ENCODE peak calls at places on chromosomes 16 and 17, in five cellular contexts. C, L, W, X and I are unnamed samples.

GRCh38 chr16:18842565-18842964 is 41.2 kb upstream of the ARL6IP1 start:
- DNase-seq in W (no peak), X (no peak), L (no peak), C (no peak), I (no peak)

GRCh38 chr16:49487746-49488145 is 114.1 kb downstream of the C16orf78 start:
- DNase-seq in C (no peak), X (no peak), W (no peak), L (no peak), I (no peak)

GRCh38 chr17:19677736-19678379 is 29.3 kb downstream of the ALDH3A2 start:
- DNase-seq in L (no peak), X (peak), C (no peak), W (no peak), I (no peak)

GRCh38 chr17:79388556-79389295 is 222.1 kb downstream of the RBFOX3 start:
- DNase-seq in X (peak), W (peak), C (peak), L (peak), I (peak)

GRCh38 chr17:19800571-19800970 is 52.5 kb upstream of the ALDH3A1 start:
- DNase-seq in X (peak), W (no peak), L (no peak), C (no peak), I (no peak)

GRCh38 chr17:70558821-70559220 is 389.5 kb downstream of the KCNJ2 start:
- DNase-seq in L (peak), X (no peak), C (no peak), W (no peak), I (peak)

GRCh38 chr17:8155341-8156173 is 3.4 kb upstream of the PER1 start:
- DNase-seq in C (no peak), X (peak), L (no peak), W (peak), I (no peak)

GRCh38 chr17:8405499-8406016 is 7.9 kb upstream of the RNF222 start:
- DNase-seq in L (no peak), X (no peak), W (no peak), C (no peak), I (no peak)

GRCh38 chr17:27446569-27447301 is 9.5 kb upstream of the KSR1 start:
- DNase-seq in C (no peak), W (no peak), L (peak), X (no peak), I (peak)

GRCh38 chr16:719815-720506 is 985 bp upstream of the ANTKMT start:
- DNase-seq in C (no peak), W (no peak), L (no peak), X (no peak), I (peak)

GRCh38 chr16:31265329-31266245 is 5.8 kb downstream of the ITGAM start:
- DNase-seq in W (no peak), X (peak), L (peak), C (no peak), I (peak)

GRCh38 chr16:84453061-84453752 is 51.3 kb downstream of the MEAK7 start:
- DNase-seq in L (no peak), C (no peak), W (no peak), X (no peak), I (no peak)

GRCh38 chr17:57946798-57947358 is 8.3 kb downstream of the CUEDC1 start:
- DNase-seq in W (no peak), L (peak), X (no peak), C (no peak), I (peak)

GRCh38 chr17:29145289-29146058 is 34.7 kb downstream of the MYO18A start:
- DNase-seq in W (peak), L (peak), C (no peak), X (peak), I (peak)

GRCh38 chr16:14629612-14629918 is 495 bp downstream of the PARN start:
- DNase-seq in C (no peak), L (no peak), W (no peak), X (peak), I (no peak)

GRCh38 chr17:66897141-66897540 is 62.2 kb downstream of the CACNG5 start:
- DNase-seq in W (no peak), L (no peak), X (no peak), C (no peak), I (no peak)

GRCh38 chr17:66903781-66904180 is 60.7 kb upstream of the CACNG4 start:
- DNase-seq in C (no peak), X (no peak), W (no peak), L (no peak), I (no peak)

GRCh38 chr17:66904760-66905637 is 59.5 kb upstream of the CACNG4 start:
- DNase-seq in W (no peak), X (no peak), C (no peak), L (peak), I (peak)

GRCh38 chr17:66898536-66898935 is 63.6 kb downstream of the CACNG5 start:
- DNase-seq in W (no peak), C (no peak), X (no peak), L (no peak), I (no peak)

GRCh38 chr17:66900126-66901010 is 64.1 kb upstream of the CACNG4 start:
- DNase-seq in L (peak), C (peak), X (no peak), W (no peak), I (peak)
- TF ChIP-seq CTCF in L (peak), C (peak), X (no peak), W (peak), I (peak)

GRCh38 chr16:27154573-27155521 is 48.5 kb upstream of the KDM8 start:
- DNase-seq in C (peak), W (peak), X (peak), L (peak), I (peak)
- TF ChIP-seq EZH2 in C (no peak), W (no peak), X (no peak), L (no peak), I (no peak)

GRCh38 chr17:34519286-34519685 is 60.1 kb upstream of the TMEM132E start:
- DNase-seq in X (peak), L (no peak), W (peak), C (no peak), I (no peak)
- TF ChIP-seq CTCF in X (peak), L (peak), W (peak), C (peak), I (peak)

DNA sequence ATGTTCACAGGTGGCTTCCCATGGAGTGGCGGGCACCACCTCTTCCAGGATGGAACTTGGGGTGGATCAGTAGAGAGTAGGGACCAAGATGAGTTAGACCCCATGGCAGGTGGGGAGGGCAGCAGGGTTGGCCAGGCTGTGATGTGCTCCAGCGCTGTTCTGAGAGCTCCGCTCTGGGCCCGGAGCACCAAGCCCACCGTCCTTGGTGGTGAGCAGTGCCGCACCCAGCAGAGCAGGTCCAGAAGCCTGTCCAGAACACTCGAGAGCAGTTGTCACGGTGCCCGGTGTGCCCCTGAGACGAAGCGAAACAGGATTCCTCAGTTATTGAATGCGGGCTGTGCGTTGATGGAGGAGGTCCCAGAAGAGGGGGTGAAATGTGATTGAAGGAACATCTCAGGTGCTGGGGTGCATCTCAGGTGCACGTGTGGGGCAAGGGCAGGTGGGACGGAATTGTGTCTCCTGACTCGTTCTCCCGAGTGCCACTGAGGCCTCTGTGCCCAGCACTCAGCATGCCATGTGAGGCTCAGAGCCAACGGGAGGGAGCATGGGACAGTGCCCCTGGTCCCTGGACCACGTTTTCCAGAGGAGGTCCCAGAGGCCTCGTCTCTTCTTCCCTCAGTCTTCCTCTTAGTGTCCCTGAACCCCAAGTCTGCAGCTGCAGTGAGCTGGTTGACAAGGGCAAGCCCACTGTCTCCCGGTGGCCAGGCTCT is 39.5 kb downstream of the COX4I1 start:
- DNase-seq in L (no peak), W (no peak), X (no peak), C (no peak), I (no peak)
- TF ChIP-seq EZH2 in L (no peak), W (no peak), X (no peak), C (no peak), I (no peak)

GRCh38 chr17:72079700-72080099 is 41.1 kb upstream of the SOX9 start:
- DNase-seq in C (no peak), X (no peak), L (no peak), W (no peak), I (peak)

GRCh38 chr17:72076678-72077030 is 44.2 kb upstream of the SOX9 start:
- DNase-seq in X (no peak), L (no peak), C (no peak), W (no peak), I (no peak)

GRCh38 chr17:72075995-72076677 is 44.7 kb upstream of the SOX9 start:
- DNase-seq in W (peak), L (no peak), C (no peak), X (no peak), I (no peak)

DNA sequence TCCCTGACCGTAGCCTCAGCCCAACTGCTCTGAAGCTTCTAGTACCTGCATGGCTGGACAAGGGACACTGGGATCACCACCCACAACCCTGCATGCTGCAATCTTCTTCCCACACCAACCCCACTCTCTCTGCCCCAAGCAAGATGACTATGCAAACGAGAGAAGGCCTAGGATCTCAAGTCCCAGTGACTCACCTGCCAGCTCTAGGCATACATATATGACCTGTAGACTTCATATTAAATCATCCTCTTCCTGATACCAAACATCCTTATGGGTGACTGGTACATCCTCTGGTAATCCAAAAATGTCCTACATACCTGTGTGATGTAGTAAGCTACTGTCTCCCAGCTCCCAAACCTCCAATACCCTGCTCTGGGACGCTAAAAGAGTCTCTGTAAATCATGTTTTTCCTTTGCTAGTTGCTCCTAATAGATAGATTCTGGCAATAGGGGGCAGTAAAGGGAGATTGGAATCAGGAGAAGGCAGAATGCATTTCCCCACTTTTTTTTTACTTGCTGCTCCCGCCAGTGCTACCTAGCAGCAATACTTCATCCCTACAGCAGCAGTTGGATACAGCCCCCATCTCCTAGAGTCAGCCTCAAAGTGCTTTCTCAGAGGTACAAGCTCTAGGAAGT is 43.4 kb upstream of the SOX9 start:
- DNase-seq in W (peak), L (no peak), X (peak), C (peak), I (peak)
- TF ChIP-seq CTCF in W (peak), L (peak), X (peak), C (peak), I (peak)

GRCh38 chr17:55264640-55265298 is at the start of gene HLF:
- DNase-seq in W (peak), L (peak), X (peak), C (peak), I (peak)

GRCh38 chr17:55264273-55264639 is 504 bp upstream of the HLF start:
- DNase-seq in X (peak), C (no peak), L (no peak), W (peak), I (no peak)

GRCh38 chr17:55266051-55266957 is 1.5 kb downstream of the HLF start:
- DNase-seq in L (no peak), W (peak), C (no peak), X (peak), I (no peak)

GRCh38 chr17:55266958-55267688 is 2.4 kb downstream of the HLF start:
- DNase-seq in X (no peak), C (no peak), L (no peak), W (no peak), I (no peak)

GRCh38 chr17:55265434-55266021 is 768 bp downstream of the HLF start:
- DNase-seq in C (no peak), X (peak), L (no peak), W (peak), I (no peak)
- TF ChIP-seq EZH2 in C (no peak), X (no peak), L (peak), W (peak), I (no peak)

DNA sequence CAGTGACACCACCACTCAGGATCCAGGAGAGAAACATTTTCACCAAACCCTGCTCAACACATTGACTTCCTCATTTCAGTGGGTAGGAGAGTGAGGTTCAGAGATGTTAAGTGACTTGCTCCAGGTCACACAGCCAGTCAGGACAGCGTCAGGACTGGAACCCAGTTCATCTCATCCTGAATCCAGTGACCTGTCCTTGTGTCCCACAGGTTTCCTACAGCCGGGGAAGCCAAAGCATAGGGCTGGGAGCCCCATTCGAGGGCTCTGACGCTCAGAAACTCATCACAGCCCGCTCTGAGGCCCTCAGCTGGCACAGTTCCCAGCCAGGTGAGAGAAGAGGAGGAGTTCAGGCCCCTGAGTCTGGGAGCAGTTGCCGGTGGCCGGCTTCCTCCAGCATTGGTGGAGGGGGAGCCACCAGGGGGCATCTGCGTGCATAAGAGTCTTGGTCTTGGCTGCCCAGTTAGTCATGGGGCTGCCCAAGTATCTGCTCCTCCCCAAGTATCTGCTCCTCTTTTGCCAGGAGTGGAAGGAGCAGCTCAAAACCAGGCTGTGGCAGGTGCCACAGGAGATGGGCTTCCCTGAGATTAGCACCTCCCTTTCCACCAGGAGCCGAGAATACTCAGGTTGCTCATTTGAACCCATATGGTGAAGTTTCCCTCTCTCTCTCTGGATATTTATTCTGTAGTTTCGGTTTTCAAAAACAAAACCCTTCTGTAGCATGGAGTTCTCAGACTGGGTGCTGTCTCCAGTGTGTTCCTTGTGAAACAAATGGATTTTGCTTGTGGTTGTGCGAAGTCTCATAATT is 56.0 kb downstream of the TNFRSF13B start:
- DNase-seq in L (peak), X (peak), W (peak), C (peak), I (peak)
- TF ChIP-seq CTCF in L (peak), X (peak), W (peak), C (peak), I (peak)

GRCh38 chr17:15263206-15263579 is 1.9 kb downstream of the PMP22 start:
- DNase-seq in L (peak), X (peak), W (peak), C (no peak), I (peak)
- TF ChIP-seq EZH2 in L (no peak), X (peak), W (peak), C (no peak), I (no peak)

DNA sequence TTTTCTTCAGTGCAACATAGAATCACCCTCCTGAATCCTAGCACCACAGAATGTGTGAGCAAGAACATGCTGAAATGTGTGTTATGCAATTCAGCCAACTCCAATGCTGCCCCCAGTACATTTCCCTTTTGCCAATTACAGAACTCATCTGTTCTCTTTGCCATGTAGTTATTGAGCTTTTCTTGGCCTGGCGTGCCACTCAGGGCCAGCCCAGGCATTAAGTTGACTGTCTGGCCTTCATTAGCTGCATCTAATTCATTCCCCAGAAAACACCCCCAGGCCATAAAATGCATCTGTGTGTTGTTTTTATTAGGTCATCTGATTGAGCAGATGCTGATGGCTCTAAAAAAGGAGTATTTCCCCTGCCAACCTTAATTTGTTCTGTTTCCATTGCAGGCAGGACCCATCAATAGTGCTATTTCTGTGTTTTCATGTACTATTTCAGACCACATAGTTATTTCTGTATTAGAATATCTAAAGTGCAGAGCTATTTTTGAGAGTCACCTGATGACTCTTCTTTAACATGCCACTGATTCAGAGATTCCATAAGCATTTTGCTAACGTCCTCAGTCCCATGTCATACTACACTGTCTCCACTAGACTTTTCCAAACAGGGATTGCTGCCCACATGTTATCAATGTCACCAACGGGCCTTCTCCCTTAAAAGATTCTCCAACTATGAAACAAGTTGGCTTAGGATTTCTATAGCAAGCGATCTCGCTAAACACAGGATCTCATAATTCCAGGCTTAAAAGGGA is 969.7 kb downstream of the CDH11 start:
- DNase-seq in X (no peak), W (no peak), L (no peak), C (no peak), I (no peak)
- TF ChIP-seq CTCF in X (no peak), W (no peak), L (no peak), C (no peak), I (no peak)

GRCh38 chr16:89890886-89891657 is 17.7 kb downstream of the TCF25 start:
- DNase-seq in W (no peak), X (no peak), C (no peak), L (peak), I (no peak)

GRCh38 chr16:89890200-89890599 is 16.8 kb downstream of the TCF25 start:
- DNase-seq in X (no peak), C (no peak), L (peak), W (no peak), I (no peak)

GRCh38 chr16:89892055-89892630 is 18.8 kb downstream of the TCF25 start:
- DNase-seq in C (no peak), L (no peak), W (no peak), X (no peak), I (no peak)

GRCh38 chr16:89893642-89894548 is 20.5 kb downstream of the TCF25 start:
- DNase-seq in L (no peak), W (no peak), C (no peak), X (no peak), I (no peak)

GRCh38 chr16:89892635-89893034 is 19.2 kb downstream of the TCF25 start:
- DNase-seq in W (no peak), C (no peak), L (no peak), X (no peak), I (no peak)
- TF ChIP-seq EZH2 in W (no peak), C (no peak), L (no peak), X (no peak), I (no peak)